ENCODE peak calls at places on chromosomes 3 and 15, in ten cellular contexts. V is GM23338, P is HL-60, S is stomach, I is sigmoid colon, T is HepG2, N is transverse colon, K is breast epithelium, R is vagina, C is suprapubic skin. Z is an unnamed sample.

GRCh38 chr15:68781766-68782588 is 38.7 kb downstream of the ANP32A start:
- DNase-seq in V (no peak), P (peak; percentile 95), S (no peak), I (no peak), T (no peak), N (no peak), K (no peak), R (peak; percentile 82), C (no peak), Z (peak; percentile 71)

GRCh38 chr15:67758610-67759300 is 66.6 kb upstream of the SKOR1 start:
- DNase-seq in V (no peak), P (no peak), S (no peak), I (no peak), T (no peak), N (no peak), K (no peak), R (no peak), C (no peak), Z (no peak)

GRCh38 chr3:3798641-3799113 is 554 bp upstream of the LRRN1 start:
- DNase-seq in V (peak; percentile 86), P (no peak), S (peak; percentile 26), I (no peak), T (no peak), N (peak; percentile 9), K (peak; percentile 49), R (no peak), C (no peak), Z (peak; percentile 21)

GRCh38 chr3:52240059-52240885 is 1.3 kb upstream of the TWF2 start:
- DNase-seq in V (peak; percentile 72), P (peak; percentile 92), S (no peak), I (peak; percentile 87), T (peak; percentile 59), N (peak; percentile 62), K (no peak), R (no peak), C (no peak), Z (no peak)

GRCh38 chr15:90031231-90031791 is 30.2 kb downstream of the ZNF710 start:
- DNase-seq in V (no peak), P (peak; percentile 82), S (no peak), I (peak; percentile 48), T (no peak), N (peak; percentile 44), K (no peak), R (no peak), C (no peak), Z (peak; percentile 21)

GRCh38 chr3:140180603-140181002 is 245.6 kb downstream of the CLSTN2 start:
- DNase-seq in V (no peak), P (no peak), S (no peak), I (no peak), T (no peak), N (no peak), K (no peak), R (no peak), C (no peak), Z (no peak)

GRCh38 chr15:33639968-33640367 is 328.3 kb upstream of the CHRM5 start:
- DNase-seq in V (no peak), P (no peak), S (no peak), I (no peak), T (no peak), N (no peak), K (no peak), R (no peak), C (no peak), Z (no peak)

GRCh38 chr3:183224581-183224980 is 28.5 kb upstream of the B3GNT5 start:
- DNase-seq in V (no peak), P (no peak), S (no peak), I (no peak), T (no peak), N (no peak), K (no peak), R (no peak), C (no peak), Z (no peak)

GRCh38 chr3:106540743-106541142 is 671.9 kb upstream of the CBLB start:
- DNase-seq in V (peak; percentile 3), P (no peak), S (no peak), I (no peak), T (no peak), N (no peak), K (no peak), R (no peak), C (no peak), Z (no peak)

GRCh38 chr15:101201411-101202174 is 50.3 kb downstream of the CHSY1 start:
- DNase-seq in V (peak; percentile 93), P (peak; percentile 60), S (peak; percentile 54), I (peak; percentile 96), T (no peak), N (peak; percentile 67), K (peak; percentile 65), R (no peak), C (peak; percentile 95), Z (peak; percentile 42)

GRCh38 chr3:152402698-152403456 is 134.1 kb downstream of the MBNL1 start:
- DNase-seq in V (no peak), P (no peak), S (no peak), I (no peak), T (no peak), N (no peak), K (no peak), R (no peak), C (no peak), Z (no peak)

GRCh38 chr3:131535596-131535995 is 32.8 kb upstream of the MRPL3 start:
- DNase-seq in V (peak; percentile 12), P (no peak), S (no peak), I (no peak), T (no peak), N (no peak), K (no peak), R (no peak), C (no peak), Z (no peak)

GRCh38 chr15:31373970-31374369 is 47.3 kb downstream of the KLF13 start:
- DNase-seq in V (no peak), P (no peak), S (no peak), I (no peak), T (no peak), N (no peak), K (no peak), R (no peak), C (no peak), Z (no peak)

GRCh38 chr15:62625421-62626033 is 417.0 kb upstream of the TPM1 start:
- DNase-seq in V (no peak), P (no peak), S (no peak), I (no peak), T (no peak), N (no peak), K (no peak), R (no peak), C (no peak), Z (no peak)

GRCh38 chr3:183211390-183211789 is 41.7 kb upstream of the B3GNT5 start:
- DNase-seq in V (no peak), P (peak; percentile 6), S (peak; percentile 66), I (peak; percentile 69), T (peak; percentile 79), N (no peak), K (no peak), R (no peak), C (no peak), Z (peak; percentile 65)

GRCh38 chr15:40046721-40047412 is 7.9 kb upstream of the SRP14 start:
- DNase-seq in V (no peak), P (no peak), S (no peak), I (peak; percentile 40), T (no peak), N (no peak), K (no peak), R (no peak), C (no peak), Z (no peak)

GRCh38 chr3:141386611-141387110 is 18.4 kb downstream of the ZBTB38 start:
- DNase-seq in V (no peak), P (no peak), S (no peak), I (no peak), T (no peak), N (no peak), K (no peak), R (no peak), C (no peak), Z (no peak)

GRCh38 chr3:110413291-110413690 is 658.3 kb upstream of the NECTIN3 start:
- DNase-seq in V (no peak), P (no peak), S (no peak), I (no peak), T (no peak), N (no peak), K (no peak), R (no peak), C (no peak), Z (no peak)

DNA sequence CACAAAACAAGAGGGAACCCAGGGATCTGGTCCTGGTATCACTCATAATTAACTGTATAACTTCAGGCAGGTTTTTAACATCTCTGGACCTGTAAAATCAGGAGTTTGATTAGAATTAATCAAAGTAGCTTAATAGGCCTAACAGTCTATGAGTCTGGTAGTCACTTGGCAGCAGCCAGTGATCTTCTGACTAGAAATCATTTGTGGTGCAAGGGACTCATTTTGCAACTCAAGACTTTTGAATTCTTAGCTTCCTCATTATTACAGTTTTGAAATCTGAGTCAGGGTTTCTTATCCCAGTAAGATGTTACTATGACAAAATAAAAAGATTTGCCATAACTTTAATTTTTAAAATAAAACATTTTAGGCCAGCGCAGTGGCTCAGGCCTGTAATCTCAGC is 70.8 kb downstream of the TMCC1 start:
- DNase-seq in V (no peak), P (peak; percentile 72), S (no peak), I (no peak), T (no peak), N (no peak), K (no peak), R (no peak), C (no peak), Z (peak; percentile 31)
- H3K27ac ChIP-seq in V (no peak overlapping the region), P (peak overlapping the region; percentile 29), S (peak overlapping the region; percentile 52), I (no peak overlapping the region), T (no peak overlapping the region), N (no peak overlapping the region), K (no peak overlapping the region), R (no peak overlapping the region), C (peak overlapping the region; percentile 51), Z (peak overlapping the region; percentile 65)

DNA sequence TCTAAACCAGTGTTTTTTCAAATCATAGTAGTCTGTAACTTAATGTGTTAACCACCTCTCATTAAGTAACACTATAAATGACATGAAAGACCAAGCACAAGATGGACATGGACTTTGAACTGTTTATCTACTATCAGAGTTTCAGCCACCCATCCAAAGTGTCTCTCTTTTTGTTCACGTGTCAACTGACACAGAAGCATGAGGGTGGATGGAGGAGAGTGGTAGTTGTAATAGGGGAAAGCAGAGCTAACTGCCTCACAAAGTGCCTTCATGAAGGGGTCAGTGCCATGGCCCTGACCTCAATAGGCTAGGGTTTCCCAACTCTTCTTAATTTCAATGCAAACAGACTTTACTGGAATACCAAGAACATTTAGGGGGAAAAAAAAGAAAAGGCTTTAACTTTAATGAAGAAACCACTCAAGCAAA is 32.1 kb upstream of the TRPM7 start:
- DNase-seq in V (no peak), P (no peak), S (no peak), I (no peak), T (peak; percentile 94), N (no peak), K (no peak), R (no peak), C (no peak), Z (no peak)
- TF ChIP-seq POLR2AphosphoS5 in V (no peak), P (no peak), S (no peak), I (no peak), T (no peak), N (no peak), K (no peak), R (no peak), C (no peak), Z (no peak)

GRCh38 chr3:160577551-160578195 is 12.3 kb upstream of the KPNA4 start:
- DNase-seq in V (peak; percentile 37), P (no peak), S (no peak), I (no peak), T (peak; percentile 12), N (no peak), K (no peak), R (no peak), C (no peak), Z (no peak)
- TF ChIP-seq CTCF in V (peak; percentile 53), P (no peak), S (no peak), I (no peak), T (peak; percentile 60), N (no peak), K (no peak), R (no peak), C (no peak), Z (no peak)

GRCh38 chr3:177109688-177110087 is 87.6 kb downstream of the TBL1XR1 start:
- DNase-seq in V (no peak), P (peak; percentile 10), S (no peak), I (no peak), T (no peak), N (no peak), K (no peak), R (no peak), C (no peak), Z (no peak)
- H3K27ac ChIP-seq in V (no peak overlapping the region), P (no peak overlapping the region), S (no peak overlapping the region), I (no peak overlapping the region), T (no peak overlapping the region), N (no peak overlapping the region), K (no peak overlapping the region), R (no peak overlapping the region), C (no peak overlapping the region), Z (no peak overlapping the region)